ENCODE peak calls at places on chromosomes 4 and X, in ten cellular contexts. K, T, H, U, D, N, M, G, O and X are unnamed samples.

GRCh38 chr4:154559141-154559841 is 3.5 kb upstream of the FGB start:
- DNase-seq in M (peak), O (peak), H (no peak), K (peak), N (no peak), D (no peak), G (no peak), U (peak), T (peak), X (no peak)

GRCh38 chr4:137881641-137882040 is 349.3 kb upstream of the PCDH18 start:
- DNase-seq in U (no peak), M (no peak), G (no peak), K (no peak), D (no peak), N (no peak), O (no peak), T (no peak), H (no peak), X (no peak)

GRCh38 chr4:5805270-5805669 is 87.6 kb downstream of the CRMP1 start:
- DNase-seq in N (no peak), H (no peak), D (no peak), T (no peak), O (no peak), G (no peak), M (no peak), K (no peak), U (no peak), X (no peak)

GRCh38 chr4:20831746-20832145 is 131.5 kb downstream of the PACRGL start:
- DNase-seq in M (no peak), O (peak), K (no peak), U (peak), G (no peak), D (no peak), N (no peak), H (no peak), T (no peak), X (no peak)

GRCh38 chrX:110167952-110168451 is 149.9 kb downstream of the AMMECR1 start:
- DNase-seq in D (no peak), K (peak), N (peak), M (peak), G (no peak), H (no peak), T (no peak), O (peak), U (peak), X (no peak)

GRCh38 chr4:10121568-10122097 is 5.0 kb upstream of the WDR1 start:
- DNase-seq in U (no peak), O (no peak), M (no peak), G (no peak), H (no peak), T (no peak), N (no peak), K (no peak), D (no peak), X (no peak)

GRCh38 chr4:77036206-77036605 is 39.6 kb downstream of the CCNI start:
- DNase-seq in N (no peak), G (no peak), D (no peak), T (no peak), H (no peak), K (no peak), U (peak), M (no peak), O (peak), X (no peak)

GRCh38 chr4:183200453-183200852 is 101.4 kb downstream of the WWC2 start:
- DNase-seq in T (no peak), G (no peak), O (peak), U (peak), N (peak), K (no peak), D (peak), M (no peak), H (peak), X (peak)

GRCh38 chr4:112057479-112057878 is 87.8 kb upstream of the FAM241A start:
- DNase-seq in M (no peak), N (no peak), G (no peak), U (no peak), K (no peak), H (no peak), O (no peak), T (no peak), D (no peak), X (no peak)

GRCh38 chr4:112058433-112058832 is 86.8 kb upstream of the FAM241A start:
- DNase-seq in N (no peak), G (no peak), K (no peak), D (no peak), O (peak), H (no peak), U (peak), M (no peak), T (no peak), X (no peak)

GRCh38 chr4:112061418-112061817 is 83.8 kb upstream of the FAM241A start:
- DNase-seq in U (no peak), K (no peak), M (no peak), O (no peak), N (no peak), T (no peak), H (no peak), D (no peak), G (no peak), X (no peak)

GRCh38 chr4:112063260-112063659 is 82.0 kb upstream of the FAM241A start:
- DNase-seq in U (peak), D (no peak), M (no peak), N (no peak), K (no peak), G (no peak), T (no peak), H (no peak), O (no peak), X (no peak)

GRCh38 chr4:112060212-112060611 is 85.0 kb upstream of the FAM241A start:
- DNase-seq in N (no peak), D (no peak), K (peak), G (no peak), H (no peak), U (peak), M (peak), O (no peak), T (peak), X (no peak)
- H3K4me3 ChIP-seq in N (no peak), D (no peak), K (no peak), G (no peak), H (no peak), U (no peak), M (no peak), O (no peak), T (no peak), X (no peak)

GRCh38 chrX:153486163-153486562 is 8.6 kb upstream of the BGN start:
- DNase-seq in U (no peak), D (no peak), M (no peak), G (no peak), O (no peak), H (no peak), N (no peak), K (no peak), T (no peak), X (no peak)
- H3K27ac ChIP-seq in U (no peak), D (no peak), M (no peak), G (no peak), O (no peak), H (no peak), N (no peak), K (no peak), T (no peak), X (peak)

DNA sequence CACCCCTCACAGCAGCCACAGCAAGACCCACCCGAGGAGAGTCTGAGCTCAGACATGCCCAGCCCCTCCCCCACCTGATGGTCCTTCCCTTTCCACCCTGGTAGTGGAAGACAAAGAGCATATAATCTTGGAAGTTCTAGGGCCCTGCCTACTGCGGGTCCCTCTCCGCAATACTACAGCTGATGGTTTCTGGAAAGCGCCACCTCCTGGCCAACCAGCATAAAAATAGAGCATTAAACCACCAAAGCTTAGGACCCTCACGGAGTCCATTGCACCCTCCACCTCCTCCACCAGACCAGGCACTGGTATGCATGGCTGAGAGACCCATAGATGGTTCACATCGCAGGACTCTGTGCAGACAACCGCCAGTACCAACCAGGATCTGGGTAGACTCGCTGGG is 78.2 kb downstream of the SH3BGRL start:
- DNase-seq in O (no peak), G (no peak), T (no peak), U (no peak), M (no peak), D (no peak), K (no peak), N (no peak), H (no peak), X (no peak)
- H3K4me3 ChIP-seq in O (no peak), G (no peak), T (no peak), U (no peak), M (no peak), D (no peak), K (no peak), N (no peak), H (no peak), X (no peak)

GRCh38 chrX:68685722-68686683 is 38.5 kb downstream of the STARD8 start:
- DNase-seq in U (peak), G (no peak), H (peak), M (no peak), D (peak), N (peak), O (peak), T (no peak), K (no peak), X (peak)
- H3K27ac ChIP-seq in U (no peak), G (no peak), H (peak), M (no peak), D (peak), N (peak), O (peak), T (no peak), K (no peak), X (no peak)

DNA sequence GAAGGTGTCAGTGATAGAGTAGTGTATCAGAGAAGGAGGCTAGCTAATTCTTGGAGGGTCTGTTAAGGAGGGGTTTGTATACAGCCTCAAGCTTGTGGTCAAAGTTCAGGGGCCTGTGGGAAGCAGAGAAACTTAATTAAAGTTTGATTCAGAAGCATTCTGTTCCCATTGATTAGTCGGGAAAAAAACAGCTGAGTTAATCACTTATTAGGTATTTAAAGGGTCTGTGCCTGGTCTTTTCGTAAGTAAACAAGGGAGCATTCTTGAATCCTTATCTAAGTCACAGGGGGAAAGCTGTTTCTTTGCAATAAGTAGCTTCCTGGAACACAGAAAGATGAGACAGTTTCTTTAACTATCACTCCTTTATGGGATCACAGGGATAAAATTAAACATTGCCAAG is 492.1 kb downstream of the PCDH10 start:
- DNase-seq in H (no peak), M (no peak), D (no peak), T (no peak), N (no peak), O (no peak), K (no peak), U (no peak), G (no peak), X (no peak)
- H3K4me3 ChIP-seq in H (no peak), M (no peak), D (no peak), T (no peak), N (no peak), O (no peak), K (no peak), U (no peak), G (no peak), X (no peak)

DNA sequence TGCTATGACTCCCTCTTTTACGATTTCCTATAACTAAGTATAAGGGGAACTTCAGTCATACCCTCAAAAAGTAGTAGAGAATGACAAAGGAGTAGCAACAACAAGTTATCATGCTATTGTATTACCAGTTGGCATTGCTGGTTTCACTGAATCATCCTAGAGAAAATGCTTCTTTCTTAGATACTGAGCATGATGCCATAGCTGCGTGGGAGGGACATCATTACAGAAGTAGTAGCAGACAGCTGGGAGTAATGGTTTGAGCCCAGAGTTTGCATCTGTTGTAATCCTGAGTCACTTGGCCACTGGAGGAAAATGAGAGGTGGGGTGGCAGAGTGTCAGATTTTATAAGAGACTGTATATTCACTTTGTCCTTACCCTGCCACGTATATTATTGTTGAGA is 38.6 kb downstream of the MTMR1 start:
- DNase-seq in D (no peak), H (peak), N (no peak), O (peak), G (no peak), T (no peak), M (no peak), U (peak), K (no peak), X (no peak)
- H3K27ac ChIP-seq in D (no peak), H (no peak), N (no peak), O (peak), G (no peak), T (no peak), M (no peak), U (peak), K (no peak), X (no peak)